ENCODE peak calls at places on chromosomes 11 and 22, in nine cellular contexts. L, U, G, F, A, P, Z, R and O are unnamed samples.

GRCh38 chr11:128448487-128448886 is 138.9 kb downstream of the ETS1 start:
- DNase-seq in Z (no peak), A (no peak), U (no peak), P (no peak), G (no peak), F (no peak), L (peak; percentile 52), R (no peak), O (no peak)

GRCh38 chr11:104127828-104128227 is 36.1 kb downstream of the PDGFD start:
- DNase-seq in G (no peak), A (no peak), Z (no peak), P (peak; percentile 67), R (no peak), F (no peak), L (peak; percentile 37), U (no peak), O (no peak)

GRCh38 chr11:66688561-66689534 is 11.2 kb upstream of the RBM4B start:
- DNase-seq in R (no peak), P (no peak), L (no peak), G (no peak), Z (no peak), U (no peak), A (no peak), F (peak; percentile 71), O (no peak)

GRCh38 chr11:36352919-36353318 is 56.8 kb downstream of the PRR5L start:
- DNase-seq in P (no peak), R (no peak), U (no peak), L (no peak), Z (no peak), F (no peak), A (no peak), G (peak; percentile 42), O (no peak)

GRCh38 chr11:120340529-120340928 is 4.3 kb downstream of the ARHGEF12 start:
- DNase-seq in A (peak; percentile 81), Z (no peak), R (no peak), F (no peak), L (no peak), G (no peak), P (no peak), U (no peak), O (no peak)

GRCh38 chr11:81267246-81267645 is 1466.4 kb downstream of the FAM181B start:
- DNase-seq in Z (no peak), G (no peak), F (no peak), U (no peak), P (no peak), A (no peak), L (no peak), R (no peak), O (no peak)

GRCh38 chr11:127103586-127104388 is 103.2 kb upstream of the KIRREL3 start:
- DNase-seq in G (no peak), U (no peak), Z (no peak), R (no peak), F (no peak), L (no peak), P (no peak), A (no peak), O (no peak)

GRCh38 chr22:28750471-28750881 is 8.6 kb downstream of the HSCB start:
- DNase-seq in Z (no peak), R (no peak), A (peak; percentile 96), P (peak; percentile 83), U (peak; percentile 91), G (no peak), L (peak; percentile 89), F (no peak), O (no peak)

GRCh38 chr11:116243975-116244374 is 528.8 kb downstream of the BUD13 start:
- DNase-seq in G (no peak), P (no peak), F (no peak), L (no peak), A (no peak), Z (no peak), R (no peak), U (no peak), O (no peak)

GRCh38 chr11:26227311-26227710 is 104.6 kb upstream of the ANO3 start:
- DNase-seq in R (no peak), Z (peak; percentile 34), P (peak; percentile 77), L (peak; percentile 75), U (no peak), A (peak; percentile 92), G (peak; percentile 55), F (peak; percentile 5), O (peak; percentile 55)

GRCh38 chr11:132332521-132332920 is 962.1 kb downstream of the NTM start:
- DNase-seq in Z (no peak), F (no peak), P (no peak), A (no peak), L (no peak), U (no peak), R (peak; percentile 10), G (no peak), O (no peak)

GRCh38 chr22:32475428-32476010 is 908 bp downstream of the FBXO7 start:
- DNase-seq in U (no peak), F (no peak), A (peak; percentile 83), R (no peak), L (no peak), P (no peak), Z (peak; percentile 11), G (peak; percentile 70), O (peak; percentile 54)

GRCh38 chr22:44549701-44550100 is 51.7 kb upstream of the RTL6 start:
- DNase-seq in R (no peak), A (no peak), P (no peak), U (no peak), Z (no peak), G (no peak), L (no peak), F (no peak), O (no peak)

GRCh38 chr11:12884751-12885318 is 124.3 kb upstream of the RASSF10 start:
- DNase-seq in P (no peak), F (no peak), G (no peak), U (no peak), R (no peak), L (peak; percentile 53), Z (no peak), A (no peak), O (no peak)

GRCh38 chr11:11660351-11660750 is 38.5 kb upstream of the GALNT18 start:
- DNase-seq in G (peak; percentile 21), P (no peak), R (no peak), U (no peak), A (no peak), L (no peak), F (no peak), Z (no peak), O (no peak)

GRCh38 chr11:13942908-13943505 is 19.5 kb upstream of the SPON1 start:
- DNase-seq in Z (no peak), F (no peak), A (peak; percentile 45), R (no peak), L (peak; percentile 80), P (peak; percentile 33), G (no peak), U (no peak), O (no peak)

GRCh38 chr11:134785059-134785458 is 373.0 kb upstream of the B3GAT1 start:
- DNase-seq in G (no peak), A (no peak), R (no peak), Z (no peak), L (no peak), P (no peak), U (no peak), F (no peak), O (no peak)

GRCh38 chr22:49727881-49728563 is 99.7 kb downstream of the BRD1 start:
- DNase-seq in F (no peak), G (no peak), A (no peak), L (no peak), Z (no peak), U (no peak), P (no peak), R (no peak), O (no peak)

GRCh38 chr22:21446128-21446826 is 20.9 kb upstream of the TMEM191C start:
- DNase-seq in U (no peak), P (no peak), G (no peak), F (no peak), Z (no peak), L (no peak), R (no peak), A (no peak), O (no peak)

GRCh38 chr22:26894362-26894761 is 237.0 kb downstream of the MIAT start:
- DNase-seq in F (no peak), P (no peak), A (peak; percentile 12), G (no peak), R (no peak), L (peak; percentile 23), Z (no peak), U (no peak), O (no peak)

GRCh38 chr11:133582731-133583130 is 50.4 kb upstream of the OPCML start:
- DNase-seq in F (no peak), U (no peak), L (no peak), P (no peak), G (no peak), A (no peak), R (no peak), Z (no peak), O (no peak)

GRCh38 chr11:64877390-64878222 is 815 bp downstream of the EHD1 start:
- DNase-seq in F (no peak), P (no peak), G (no peak), U (no peak), Z (no peak), R (no peak), A (peak; percentile 20), L (no peak), O (no peak)

GRCh38 chr11:134975866-134976265 is 563.8 kb upstream of the B3GAT1 start:
- DNase-seq in U (no peak), P (no peak), R (no peak), F (no peak), G (no peak), Z (no peak), L (no peak), A (no peak), O (no peak)

GRCh38 chr11:97832451-97832850 is 1188.3 kb upstream of the CNTN5 start:
- DNase-seq in F (no peak), A (no peak), R (no peak), P (no peak), G (no peak), Z (no peak), U (no peak), L (no peak), O (no peak)

GRCh38 chr11:47215366-47215925 is 672 bp downstream of the DDB2 start:
- DNase-seq in A (no peak), F (peak; percentile 40), U (no peak), R (peak; percentile 40), P (no peak), G (no peak), L (no peak), Z (no peak), O (peak; percentile 52)

GRCh38 chr11:70139785-70140410 is 61.8 kb downstream of the ANO1 start:
- DNase-seq in L (no peak), F (no peak), G (no peak), R (no peak), U (no peak), P (no peak), A (no peak), Z (no peak), O (no peak)